ENCODE peak calls at places on chromosomes 2 and 18, in five cellular contexts. One of them, this sample, is unnamed.

GRCh38 chr2:169329669-169330554 is 32.4 kb downstream of the LRP2 start:
- DNase-seq in lower leg skin: no peak
- DNase-seq in EL: no peak
- DNase-seq in retina: no peak
- DNase-seq in activated T-cell treated with anti-CD3 and anti-CD28 coated beads for 24 hours: no peak
- DNase-seq in this sample: no peak

GRCh38 chr2:192010073-192010472 is 163.2 kb upstream of the CAVIN2 start:
- DNase-seq in EL: no peak
- DNase-seq in lower leg skin: no peak
- DNase-seq in activated T-cell treated with anti-CD3 and anti-CD28 coated beads for 24 hours: no peak
- DNase-seq in retina: no peak
- DNase-seq in this sample: no peak

GRCh38 chr2:167945660-167946366 is 301.6 kb downstream of the STK39 start:
- DNase-seq in activated T-cell treated with anti-CD3 and anti-CD28 coated beads for 24 hours: no peak
- DNase-seq in lower leg skin: no peak
- DNase-seq in EL: no peak
- DNase-seq in retina: no peak
- DNase-seq in this sample: no peak

GRCh38 chr18:47413327-47413726 is 161.9 kb upstream of the SKOR2 start:
- DNase-seq in retina: no peak
- DNase-seq in activated T-cell treated with anti-CD3 and anti-CD28 coated beads for 24 hours: no peak
- DNase-seq in lower leg skin: no peak
- DNase-seq in EL: peak
- DNase-seq in this sample: no peak

GRCh38 chr2:145764631-145765030 is 1244.7 kb upstream of the ZEB2 start:
- DNase-seq in lower leg skin: no peak
- DNase-seq in retina: no peak
- DNase-seq in EL: no peak
- DNase-seq in activated T-cell treated with anti-CD3 and anti-CD28 coated beads for 24 hours: no peak
- DNase-seq in this sample: no peak

GRCh38 chr2:236691799-236692167 is 122.2 kb downstream of the ACKR3 start:
- DNase-seq in activated T-cell treated with anti-CD3 and anti-CD28 coated beads for 24 hours: no peak
- DNase-seq in lower leg skin: no peak
- DNase-seq in retina: no peak
- DNase-seq in EL: peak
- DNase-seq in this sample: no peak

GRCh38 chr2:46849741-46850474 is 65.7 kb downstream of the MCFD2 start:
- DNase-seq in activated T-cell treated with anti-CD3 and anti-CD28 coated beads for 24 hours: no peak
- DNase-seq in EL: no peak
- DNase-seq in lower leg skin: no peak
- DNase-seq in retina: peak
- DNase-seq in this sample: no peak

GRCh38 chr2:128403814-128404708 is 85.4 kb upstream of the HS6ST1 start:
- DNase-seq in activated T-cell treated with anti-CD3 and anti-CD28 coated beads for 24 hours: no peak
- DNase-seq in lower leg skin: no peak
- DNase-seq in retina: no peak
- DNase-seq in EL: no peak
- DNase-seq in this sample: no peak

GRCh38 chr2:166180951-166181812 is 53.4 kb upstream of the SCN1A start:
- DNase-seq in retina: peak
- DNase-seq in activated T-cell treated with anti-CD3 and anti-CD28 coated beads for 24 hours: no peak
- DNase-seq in lower leg skin: no peak
- DNase-seq in EL: peak
- DNase-seq in this sample: no peak